ENCODE peak calls at places on chromosomes 13 and 19, in ten cellular contexts. D is tibial artery, S is T-helper 17 cell, T is keratinocyte, A is HAP-1, P is neural crest cell, N is NCI-H187 treated with DMSO at 0.1 percent for 48 hours, R is psoas muscle, L is pons, M is T-cell. B is an unnamed sample.

GRCh38 chr13:75628811-75629210 is 7.3 kb upstream of the LMO7 start:
- DNase-seq in D (no peak), S (no peak), T (no peak), A (no peak), P (no peak), N (no peak), R (no peak), L (no peak), M (no peak), B (no peak)

GRCh38 chr19:5018224-5019015 is 49.5 kb downstream of the KDM4B start:
- DNase-seq in D (no peak), S (no peak), T (no peak), A (no peak), P (no peak), N (no peak), R (no peak), L (no peak), M (no peak), B (peak)

GRCh38 chr19:11268783-11269267 is 6.5 kb upstream of the DOCK6 start:
- DNase-seq in D (no peak), S (no peak), T (no peak), A (no peak), P (peak), N (no peak), R (peak), L (peak), M (no peak), B (peak)

GRCh38 chr19:3387645-3388589 is 21.5 kb downstream of the NFIC start:
- DNase-seq in D (peak), S (no peak), T (no peak), A (no peak), P (no peak), N (no peak), R (peak), L (peak), M (no peak), B (no peak)

GRCh38 chr13:77521595-77522367 is 13.7 kb upstream of the SCEL start:
- DNase-seq in D (no peak), S (no peak), T (no peak), A (no peak), P (no peak), N (no peak), R (no peak), L (no peak), M (no peak), B (no peak)

GRCh38 chr19:44672226-44672625 is 944 bp downstream of the CEACAM19 start:
- DNase-seq in D (no peak), S (no peak), T (no peak), A (no peak), P (no peak), N (no peak), R (no peak), L (no peak), M (no peak), B (no peak)

GRCh38 chr13:112083971-112084370 is 17.0 kb downstream of the SOX1 start:
- DNase-seq in D (no peak), S (no peak), T (no peak), A (no peak), P (no peak), N (no peak), R (no peak), L (no peak), M (no peak), B (no peak)

GRCh38 chr19:35345671-35346111 is 2.0 kb upstream of the FFAR1 start:
- DNase-seq in D (peak), S (no peak), T (no peak), A (no peak), P (no peak), N (no peak), R (no peak), L (no peak), M (no peak), B (no peak)

GRCh38 chr19:4580021-4580901 is 20.8 kb upstream of the SEMA6B start:
- DNase-seq in D (no peak), S (no peak), T (no peak), A (no peak), P (no peak), N (no peak), R (no peak), L (no peak), M (no peak), B (no peak)

GRCh38 chr13:99314640-99315176 is 7.5 kb upstream of the GPR183 start:
- DNase-seq in D (no peak), S (peak), T (no peak), A (no peak), P (no peak), N (no peak), R (no peak), L (no peak), M (peak), B (no peak)

GRCh38 chr19:32652893-32653625 is 21.9 kb downstream of the ANKRD27 start:
- DNase-seq in D (no peak), S (no peak), T (no peak), A (no peak), P (no peak), N (no peak), R (peak), L (peak), M (no peak), B (no peak)

GRCh38 chr13:28564030-28564429 is 69.1 kb upstream of the FLT1 start:
- DNase-seq in D (no peak), S (no peak), T (no peak), A (no peak), P (no peak), N (no peak), R (no peak), L (no peak), M (no peak), B (no peak)

GRCh38 chr13:46489586-46490023 is 63.4 kb upstream of the LRCH1 start:
- DNase-seq in D (peak), S (no peak), T (no peak), A (no peak), P (no peak), N (no peak), R (peak), L (no peak), M (no peak), B (peak)

GRCh38 chr13:52738719-52739467 is 727 bp downstream of the CNMD start:
- DNase-seq in D (no peak), S (no peak), T (no peak), A (no peak), P (peak), N (no peak), R (no peak), L (no peak), M (peak), B (no peak)

GRCh38 chr13:44726777-44727176 is 150.6 kb upstream of the TSC22D1 start:
- DNase-seq in D (no peak), S (no peak), T (no peak), A (no peak), P (no peak), N (no peak), R (no peak), L (no peak), M (no peak), B (no peak)

GRCh38 chr13:23547000-23547590 is 23.1 kb upstream of the TNFRSF19 start:
- DNase-seq in D (peak), S (no peak), T (no peak), A (no peak), P (no peak), N (no peak), R (peak), L (peak), M (no peak), B (peak)

GRCh38 chr19:17590780-17591688 is 35.6 kb downstream of the COLGALT1 start:
- DNase-seq in D (no peak), S (no peak), T (no peak), A (no peak), P (no peak), N (no peak), R (no peak), L (no peak), M (no peak), B (no peak)

GRCh38 chr13:112712451-112712881 is 22.6 kb downstream of the ATP11A start:
- DNase-seq in D (no peak), S (no peak), T (no peak), A (no peak), P (no peak), N (no peak), R (no peak), L (no peak), M (no peak), B (no peak)

GRCh38 chr13:79451500-79451962 is 29.4 kb upstream of the NDFIP2 start:
- DNase-seq in D (no peak), S (peak), T (no peak), A (no peak), P (no peak), N (no peak), R (no peak), L (no peak), M (peak), B (peak)

GRCh38 chr19:28498404-28498976 is 714.5 kb downstream of the UQCRFS1 start:
- DNase-seq in D (no peak), S (no peak), T (no peak), A (no peak), P (no peak), N (no peak), R (no peak), L (no peak), M (no peak), B (no peak)

GRCh38 chr19:3555653-3556422 is 1.5 kb downstream of the MFSD12 start:
- DNase-seq in D (no peak), S (no peak), T (no peak), A (no peak), P (no peak), N (no peak), R (no peak), L (no peak), M (no peak), B (no peak)

GRCh38 chr13:28536371-28536770 is 41.4 kb upstream of the FLT1 start:
- DNase-seq in D (no peak), S (no peak), T (no peak), A (no peak), P (no peak), N (no peak), R (no peak), L (no peak), M (no peak), B (no peak)

GRCh38 chr13:32139251-32139650 is 107.7 kb downstream of the FRY start:
- DNase-seq in D (no peak), S (no peak), T (no peak), A (no peak), P (no peak), N (no peak), R (no peak), L (no peak), M (no peak), B (no peak)

GRCh38 chr13:46181799-46182490 is at the start of gene LCP1:
- DNase-seq in D (no peak), S (peak), T (no peak), A (no peak), P (no peak), N (no peak), R (no peak), L (no peak), M (peak), B (no peak)

GRCh38 chr13:66405908-66406802 is 824.0 kb downstream of the PCDH9 start:
- DNase-seq in D (no peak), S (no peak), T (peak), A (peak), P (no peak), N (no peak), R (no peak), L (peak), M (no peak), B (peak)

GRCh38 chr19:48568345-48568886 is 16.4 kb downstream of the SULT2B1 start:
- DNase-seq in D (peak), S (no peak), T (no peak), A (no peak), P (no peak), N (no peak), R (peak), L (peak), M (no peak), B (peak)

GRCh38 chr13:61414136-61414535 is 1.5 kb downstream of the PCDH20 start:
- DNase-seq in D (no peak), S (no peak), T (no peak), A (no peak), P (no peak), N (no peak), R (no peak), L (no peak), M (no peak), B (no peak)

GRCh38 chr13:98823442-98823841 is 71.0 kb upstream of the SLC15A1 start:
- DNase-seq in D (no peak), S (no peak), T (no peak), A (no peak), P (no peak), N (no peak), R (no peak), L (no peak), M (no peak), B (no peak)

GRCh38 chr19:46786236-46787039 is 2.0 kb downstream of the SLC1A5 start:
- DNase-seq in D (peak), S (peak), T (no peak), A (peak), P (peak), N (no peak), R (peak), L (peak), M (peak), B (peak)

GRCh38 chr13:97621631-97622030 is 187.7 kb downstream of the RAP2A start:
- DNase-seq in D (no peak), S (no peak), T (no peak), A (no peak), P (peak), N (no peak), R (no peak), L (no peak), M (no peak), B (no peak)

GRCh38 chr19:2986951-2987491 is 9.7 kb downstream of the TLE6 start:
- DNase-seq in D (no peak), S (no peak), T (no peak), A (no peak), P (peak), N (no peak), R (no peak), L (no peak), M (no peak), B (no peak)

GRCh38 chr19:1668339-1669123 is 16.1 kb upstream of the TCF3 start:
- DNase-seq in D (no peak), S (peak), T (no peak), A (no peak), P (no peak), N (no peak), R (no peak), L (no peak), M (no peak), B (no peak)

GRCh38 chr13:77733674-77734073 is 36.2 kb downstream of the SLAIN1 start:
- DNase-seq in D (no peak), S (no peak), T (no peak), A (no peak), P (no peak), N (no peak), R (no peak), L (no peak), M (no peak), B (no peak)

GRCh38 chr19:32743447-32743846 is 23.9 kb downstream of the TDRD12 start:
- DNase-seq in D (no peak), S (no peak), T (no peak), A (no peak), P (no peak), N (no peak), R (no peak), L (no peak), M (no peak), B (no peak)

GRCh38 chr19:42121666-42122069 is 10.6 kb downstream of the POU2F2 start:
- DNase-seq in D (peak), S (peak), T (peak), A (no peak), P (no peak), N (no peak), R (peak), L (peak), M (peak), B (peak)

GRCh38 chr19:41304706-41305483 is 5.1 kb upstream of the CCDC97 start:
- DNase-seq in D (no peak), S (no peak), T (no peak), A (no peak), P (no peak), N (no peak), R (no peak), L (no peak), M (no peak), B (no peak)

GRCh38 chr13:95426631-95427030 is 125.4 kb upstream of the ABCC4 start:
- DNase-seq in D (no peak), S (no peak), T (no peak), A (no peak), P (no peak), N (no peak), R (no peak), L (no peak), M (no peak), B (no peak)

B was measured in fibroblast of the conjunctiva.